ENCODE peak calls at places on chromosomes 12 and 14, in eight cellular contexts. L is Peyer's patch, R is HCT116, Y is uterus, H is upper lobe of right lung, S is cardiac muscle cell, E is iPS DF 6.9, Q is lower lobe of right lung. J is an unnamed sample.

GRCh38 chr12:25701290-25701689 is 148.2 kb upstream of the LMNTD1 start:
- DNase-seq in Q (no peak), Y (no peak), S (no peak), L (no peak), E (no peak), H (no peak), R (peak; percentile 1), J (no peak)

GRCh38 chr14:59870277-59871165 is at the start of gene RTN1:
- DNase-seq in Q (peak; percentile 80), E (no peak), H (peak; percentile 87), R (no peak), S (peak; percentile 87), L (peak; percentile 48), Y (no peak), J (peak; percentile 59)

GRCh38 chr12:127655691-127656090 is 611.3 kb upstream of the TMEM132C start:
- DNase-seq in H (no peak), S (no peak), Y (no peak), Q (no peak), E (no peak), R (no peak), L (no peak), J (peak; percentile 66)

GRCh38 chr12:67854351-67854750 is 134.9 kb upstream of the IFNG-AS1 start:
- DNase-seq in Y (no peak), H (no peak), L (no peak), R (no peak), S (no peak), Q (no peak), E (no peak), J (no peak)

GRCh38 chr14:28488658-28489057 is 277.9 kb upstream of the FOXG1 start:
- DNase-seq in Y (no peak), R (no peak), E (no peak), H (no peak), L (no peak), S (no peak), Q (no peak), J (no peak)

GRCh38 chr12:57641699-57642442 is 8.9 kb upstream of the B4GALNT1 start:
- DNase-seq in H (no peak), S (no peak), R (no peak), L (no peak), E (no peak), Y (no peak), Q (no peak), J (no peak)

GRCh38 chr12:81639196-81639595 is 120.0 kb downstream of the PPFIA2 start:
- DNase-seq in S (no peak), R (no peak), L (no peak), E (no peak), Q (no peak), H (no peak), Y (no peak), J (no peak)

GRCh38 chr14:105092912-105093425 is 27.7 kb upstream of the GPR132 start:
- DNase-seq in S (peak; percentile 62), R (no peak), Q (peak; percentile 78), E (no peak), H (peak; percentile 88), L (peak; percentile 87), Y (peak; percentile 61), J (peak; percentile 69)

GRCh38 chr12:2963154-2963759 is 4.1 kb downstream of the TEAD4 start:
- DNase-seq in Q (no peak), E (no peak), Y (no peak), L (no peak), R (no peak), S (no peak), H (no peak), J (no peak)

GRCh38 chr12:117404203-117404853 is 42.9 kb upstream of the NOS1 start:
- DNase-seq in H (no peak), Q (no peak), Y (no peak), R (no peak), L (no peak), E (no peak), S (no peak), J (no peak)

GRCh38 chr12:108638997-108639822 is 5.5 kb upstream of the SELPLG start:
- DNase-seq in E (no peak), Y (no peak), R (no peak), Q (no peak), S (no peak), L (no peak), H (no peak), J (no peak)

GRCh38 chr12:74980510-74980909 is 229.1 kb downstream of the KCNC2 start:
- DNase-seq in E (no peak), L (no peak), R (no peak), Q (no peak), H (no peak), S (peak; percentile 10), Y (no peak), J (peak; percentile 11)

GRCh38 chr12:59164991-59165718 is 244.9 kb upstream of the LRIG3 start:
- DNase-seq in Q (no peak), H (no peak), Y (no peak), L (no peak), R (peak; percentile 16), E (no peak), S (peak; percentile 54), J (no peak)

GRCh38 chr12:91852646-91853045 is 293.0 kb downstream of the BTG1 start:
- DNase-seq in S (no peak), Y (no peak), L (no peak), E (no peak), R (no peak), Q (no peak), H (no peak), J (no peak)

GRCh38 chr12:124513297-124513867 is 54.0 kb downstream of the NCOR2 start:
- DNase-seq in S (no peak), E (no peak), R (no peak), Y (no peak), H (no peak), L (no peak), Q (no peak), J (no peak)

GRCh38 chr14:74735113-74735512 is 22.2 kb downstream of the FCF1 start:
- DNase-seq in R (no peak), Q (no peak), E (no peak), Y (no peak), H (no peak), S (no peak), L (no peak), J (no peak)

DNA sequence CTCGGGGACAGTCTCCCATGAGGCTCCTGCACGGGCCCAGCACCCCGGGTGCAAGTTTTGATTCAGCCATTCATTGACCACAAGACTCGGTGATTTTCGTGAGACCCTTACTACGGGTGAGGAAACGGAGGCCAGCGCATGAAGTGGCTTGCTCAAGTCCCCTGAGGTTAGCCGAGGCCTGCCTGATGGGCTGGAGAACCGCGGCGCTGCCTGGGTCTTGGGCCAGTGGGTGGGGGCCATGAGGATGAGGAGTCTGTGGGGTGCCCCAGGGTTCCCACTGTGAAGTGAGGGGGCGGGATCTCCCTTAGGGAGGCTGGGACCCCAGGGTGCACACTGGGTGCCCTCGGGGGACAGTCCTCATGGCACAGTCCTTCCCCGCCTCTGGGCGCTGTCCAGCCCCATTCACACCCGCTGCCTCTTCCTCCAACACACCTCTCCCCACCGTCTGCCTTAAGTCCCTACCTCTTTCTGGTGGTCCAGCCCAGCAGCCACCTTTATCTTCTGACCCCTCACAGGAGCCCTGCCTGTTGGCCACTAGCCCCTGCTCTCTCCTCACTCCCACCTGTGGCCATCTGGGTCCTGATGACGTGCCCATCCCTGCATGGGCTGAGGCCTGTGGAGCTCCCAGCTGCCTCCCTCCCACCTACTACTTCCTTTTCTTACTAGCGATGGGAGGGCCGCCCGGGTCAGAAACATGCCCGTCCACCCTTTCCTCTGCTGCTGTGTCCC is 16.3 kb downstream of the BEGAIN start:
- DNase-seq in Q (no peak), L (no peak), H (no peak), R (no peak), Y (no peak), S (no peak), E (no peak), J (no peak)
- H3K27me3 ChIP-seq in Q (peaks cover 74% of the 10 kb centered on the region), L (no peaks in the 10 kb centered on the region), H (peaks cover 71% of the 10 kb centered on the region), R (no peaks in the 10 kb centered on the region), Y (no peaks in the 10 kb centered on the region), S (peaks cover 78% of the 10 kb centered on the region), E (peaks cover 10% of the 10 kb centered on the region), J (peaks cover 2% of the 10 kb centered on the region)

DNA sequence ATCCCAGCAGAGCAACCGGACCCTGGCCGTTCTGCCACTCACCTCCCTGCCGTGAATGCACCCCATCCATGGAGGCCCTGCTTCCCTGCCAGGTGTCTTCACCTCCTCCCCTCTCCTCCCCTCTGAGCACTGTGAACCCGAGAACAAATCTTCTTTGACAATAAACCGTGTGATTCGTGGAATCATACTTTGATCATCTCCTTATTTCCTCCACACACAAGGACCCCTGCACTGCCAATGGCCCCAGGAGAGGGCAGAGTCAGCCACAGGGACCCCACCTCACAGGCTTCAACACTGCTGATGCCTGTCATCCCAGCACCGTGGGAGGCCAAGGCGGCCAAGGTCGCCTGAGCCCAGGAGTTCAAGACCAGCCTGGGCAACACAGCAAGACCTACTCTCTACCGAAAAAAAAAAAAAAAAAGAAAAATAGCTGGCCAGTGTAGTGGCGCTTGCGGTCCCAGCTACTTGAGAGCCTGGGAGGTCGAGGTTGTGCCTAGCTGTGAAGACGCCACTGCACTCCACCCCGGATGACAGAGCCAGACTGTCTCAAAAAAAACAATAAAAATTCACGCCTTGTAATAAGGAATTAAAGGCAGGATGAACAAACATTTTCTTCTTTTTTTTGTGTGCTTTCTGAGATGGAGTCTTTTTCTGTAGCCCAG is 1.1 kb downstream of the XRCC3 start:
- DNase-seq in E (no peak), Q (no peak), H (no peak), Y (no peak), L (no peak), R (no peak), S (no peak), J (no peak)
- H3K4me3 ChIP-seq in E (peak overlapping the region; percentile 79), Q (peak overlapping the region; percentile 86), H (peak overlapping the region; percentile 70), Y (no peak overlapping the region), L (no peak overlapping the region), R (peak overlapping the region; percentile 58), S (no peak overlapping the region), J (peak overlapping the region; percentile 64)

DNA sequence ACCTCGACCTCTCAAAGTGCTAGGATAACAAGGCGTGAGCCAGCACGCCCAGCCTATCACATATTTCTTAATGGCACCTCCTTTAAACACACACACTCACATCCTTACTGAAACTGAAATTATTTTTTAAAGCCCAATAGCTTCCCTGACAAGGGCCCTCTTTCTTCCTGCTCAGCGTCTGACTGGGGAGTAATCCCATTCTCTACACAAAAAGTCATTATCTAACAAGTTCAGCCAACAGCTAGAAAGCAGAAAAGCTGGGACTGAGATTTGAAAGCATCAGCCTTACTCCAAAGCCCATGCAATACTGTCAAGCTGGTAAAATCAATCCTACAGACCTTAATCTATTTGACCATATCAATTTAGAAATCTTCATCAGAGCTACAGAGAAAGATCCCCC is 10.0 kb upstream of the AICDA start:
- DNase-seq in H (no peak), L (no peak), Q (no peak), R (no peak), E (no peak), S (no peak), Y (no peak), J (no peak)
- H3K27me3 ChIP-seq in H (no peaks in the 10 kb centered on the region), L (no peaks in the 10 kb centered on the region), Q (no peaks in the 10 kb centered on the region), R (no peaks in the 10 kb centered on the region), E (no peaks in the 10 kb centered on the region), S (no peaks in the 10 kb centered on the region), Y (no peaks in the 10 kb centered on the region), J (no peaks in the 10 kb centered on the region)

GRCh38 chr14:95664546-95664945 is 21.7 kb upstream of the TCL1B start:
- DNase-seq in Y (no peak), L (peak; percentile 60), E (no peak), R (no peak), H (no peak), S (no peak), Q (no peak), J (no peak)
- H3K4me3 ChIP-seq in Y (no peak overlapping the region), L (no peak overlapping the region), E (no peak overlapping the region), R (no peak overlapping the region), H (no peak overlapping the region), S (no peak overlapping the region), Q (no peak overlapping the region), J (no peak overlapping the region)

J was measured in MG63.